ENCODE peak calls at places on chromosomes 1 and 21, in four cellular contexts. One of them, this sample, is unnamed.

GRCh38 chr1:181139631-181140051 is 51.1 kb downstream of the IER5 start:
- DNase-seq in astrocyte of the spinal cord: peak
- DNase-seq in activated T-cell treated with anti-CD3 and anti-CD28 coated beads, Interleukin-2, amount 50 U/mL, for 72 hours: no peak
- DNase-seq in HAP-1: no peak
- DNase-seq in this sample: no peak

GRCh38 chr1:94125551-94126514 is 4.9 kb upstream of the ABCA4 start:
- DNase-seq in astrocyte of the spinal cord: no peak
- DNase-seq in activated T-cell treated with anti-CD3 and anti-CD28 coated beads, Interleukin-2, amount 50 U/mL, for 72 hours: no peak
- DNase-seq in HAP-1: no peak
- DNase-seq in this sample: no peak

GRCh38 chr1:26696645-26697440 is 1.0 kb downstream of the ARID1A start:
- DNase-seq in astrocyte of the spinal cord: no peak
- DNase-seq in activated T-cell treated with anti-CD3 and anti-CD28 coated beads, Interleukin-2, amount 50 U/mL, for 72 hours: peak
- DNase-seq in HAP-1: peak
- DNase-seq in this sample: peak

GRCh38 chr1:43952731-43953350 is 6.1 kb downstream of the IPO13 start:
- DNase-seq in astrocyte of the spinal cord: no peak
- DNase-seq in activated T-cell treated with anti-CD3 and anti-CD28 coated beads, Interleukin-2, amount 50 U/mL, for 72 hours: no peak
- DNase-seq in HAP-1: no peak
- DNase-seq in this sample: no peak

GRCh38 chr21:14538477-14538876 is 7.6 kb downstream of the SAMSN1 start:
- DNase-seq in astrocyte of the spinal cord: no peak
- DNase-seq in activated T-cell treated with anti-CD3 and anti-CD28 coated beads, Interleukin-2, amount 50 U/mL, for 72 hours: no peak
- DNase-seq in HAP-1: no peak
- DNase-seq in this sample: no peak

GRCh38 chr1:23065385-23065784 is 46.1 kb downstream of the KDM1A start:
- DNase-seq in astrocyte of the spinal cord: no peak
- DNase-seq in activated T-cell treated with anti-CD3 and anti-CD28 coated beads, Interleukin-2, amount 50 U/mL, for 72 hours: no peak
- DNase-seq in HAP-1: no peak
- DNase-seq in this sample: no peak

GRCh38 chr1:91877574-91878208 is 8.3 kb downstream of the TGFBR3 start:
- DNase-seq in astrocyte of the spinal cord: no peak
- DNase-seq in activated T-cell treated with anti-CD3 and anti-CD28 coated beads, Interleukin-2, amount 50 U/mL, for 72 hours: peak
- DNase-seq in HAP-1: no peak
- DNase-seq in this sample: peak

GRCh38 chr1:168079761-168080160 is 57.0 kb downstream of the GPR161 start:
- DNase-seq in astrocyte of the spinal cord: peak
- DNase-seq in activated T-cell treated with anti-CD3 and anti-CD28 coated beads, Interleukin-2, amount 50 U/mL, for 72 hours: no peak
- DNase-seq in HAP-1: no peak
- DNase-seq in this sample: no peak

GRCh38 chr1:157403203-157403602 is 149.1 kb downstream of the FCRL5 start:
- DNase-seq in astrocyte of the spinal cord: peak
- DNase-seq in activated T-cell treated with anti-CD3 and anti-CD28 coated beads, Interleukin-2, amount 50 U/mL, for 72 hours: no peak
- DNase-seq in HAP-1: peak
- DNase-seq in this sample: peak

GRCh38 chr1:6392880-6393399 is 627 bp downstream of the ACOT7 start:
- DNase-seq in astrocyte of the spinal cord: no peak
- DNase-seq in activated T-cell treated with anti-CD3 and anti-CD28 coated beads, Interleukin-2, amount 50 U/mL, for 72 hours: no peak
- DNase-seq in HAP-1: no peak
- DNase-seq in this sample: peak

GRCh38 chr1:193629875-193630274 is 443.5 kb upstream of the B3GALT2 start:
- DNase-seq in astrocyte of the spinal cord: no peak
- DNase-seq in activated T-cell treated with anti-CD3 and anti-CD28 coated beads, Interleukin-2, amount 50 U/mL, for 72 hours: no peak
- DNase-seq in HAP-1: no peak
- DNase-seq in this sample: no peak

This sample was measured in GM10248.